ENCODE peak calls at places on chromosomes 13 and 19, in ten cellular contexts. One of them, this sample, is unnamed.

GRCh38 chr19:40954573-40954972 is 36.5 kb upstream of the CYP2B6 start:
- DNase-seq in H1: no peak
- DNase-seq in suprapubic skin: no peak
- DNase-seq in ovary: no peak
- DNase-seq in transverse colon: no peak
- DNase-seq in SK-N-SH: no peak
- DNase-seq in A549: no peak
- DNase-seq in esophagus muscularis mucosa: no peak
- DNase-seq in stomach: no peak
- DNase-seq in upper lobe of left lung: no peak
- DNase-seq in this sample: no peak

GRCh38 chr19:40347476-40348124 is 597 bp downstream of the C19orf47 start:
- DNase-seq in H1: no peak
- DNase-seq in suprapubic skin: no peak
- DNase-seq in ovary: no peak
- DNase-seq in transverse colon: no peak
- DNase-seq in SK-N-SH: no peak
- DNase-seq in A549: no peak
- DNase-seq in esophagus muscularis mucosa: no peak
- DNase-seq in stomach: no peak
- DNase-seq in upper lobe of left lung: no peak
- DNase-seq in this sample: no peak

GRCh38 chr19:53910170-53910518 is 1.1 kb downstream of the CACNG7 start:
- DNase-seq in H1: peak
- DNase-seq in suprapubic skin: no peak
- DNase-seq in ovary: no peak
- DNase-seq in transverse colon: no peak
- DNase-seq in SK-N-SH: peak
- DNase-seq in A549: no peak
- DNase-seq in esophagus muscularis mucosa: no peak
- DNase-seq in stomach: no peak
- DNase-seq in upper lobe of left lung: no peak
- DNase-seq in this sample: no peak

GRCh38 chr13:109977212-109977968 is 191.0 kb upstream of the IRS2 start:
- DNase-seq in H1: no peak
- DNase-seq in suprapubic skin: no peak
- DNase-seq in ovary: no peak
- DNase-seq in transverse colon: no peak
- DNase-seq in SK-N-SH: no peak
- DNase-seq in A549: no peak
- DNase-seq in esophagus muscularis mucosa: no peak
- DNase-seq in stomach: no peak
- DNase-seq in upper lobe of left lung: no peak
- DNase-seq in this sample: no peak

GRCh38 chr19:679418-680286 is 3.5 kb downstream of the FSTL3 start:
- DNase-seq in H1: no peak
- DNase-seq in suprapubic skin: peak
- DNase-seq in ovary: peak
- DNase-seq in transverse colon: peak
- DNase-seq in SK-N-SH: peak
- DNase-seq in A549: peak
- DNase-seq in esophagus muscularis mucosa: no peak
- DNase-seq in stomach: peak
- DNase-seq in upper lobe of left lung: peak
- DNase-seq in this sample: peak

GRCh38 chr13:48564046-48564445 is 31.2 kb upstream of the RCBTB2 start:
- DNase-seq in H1: no peak
- DNase-seq in suprapubic skin: no peak
- DNase-seq in ovary: no peak
- DNase-seq in transverse colon: no peak
- DNase-seq in SK-N-SH: peak
- DNase-seq in A549: no peak
- DNase-seq in esophagus muscularis mucosa: no peak
- DNase-seq in stomach: no peak
- DNase-seq in upper lobe of left lung: no peak
- DNase-seq in this sample: no peak

GRCh38 chr13:110388141-110388943 is 81.3 kb downstream of the COL4A2 start:
- DNase-seq in H1: no peak
- DNase-seq in suprapubic skin: no peak
- DNase-seq in ovary: peak
- DNase-seq in transverse colon: peak
- DNase-seq in SK-N-SH: peak
- DNase-seq in A549: no peak
- DNase-seq in esophagus muscularis mucosa: no peak
- DNase-seq in stomach: no peak
- DNase-seq in upper lobe of left lung: peak
- DNase-seq in this sample: no peak

GRCh38 chr13:31755803-31756212 is 16.5 kb downstream of the RXFP2 start:
- DNase-seq in H1: no peak
- DNase-seq in suprapubic skin: no peak
- DNase-seq in ovary: no peak
- DNase-seq in transverse colon: no peak
- DNase-seq in SK-N-SH: no peak
- DNase-seq in A549: no peak
- DNase-seq in esophagus muscularis mucosa: no peak
- DNase-seq in stomach: no peak
- DNase-seq in upper lobe of left lung: no peak
- DNase-seq in this sample: no peak

GRCh38 chr19:11483176-11484111 is 2.6 kb upstream of the ELAVL3 start:
- DNase-seq in H1: no peak
- DNase-seq in suprapubic skin: no peak
- DNase-seq in ovary: no peak
- DNase-seq in transverse colon: no peak
- DNase-seq in SK-N-SH: peak
- DNase-seq in A549: no peak
- DNase-seq in esophagus muscularis mucosa: no peak
- DNase-seq in stomach: no peak
- DNase-seq in upper lobe of left lung: no peak
- DNase-seq in this sample: no peak

GRCh38 chr19:11481777-11482383 is 1.0 kb upstream of the ELAVL3 start:
- DNase-seq in H1: peak
- DNase-seq in suprapubic skin: no peak
- DNase-seq in ovary: no peak
- DNase-seq in transverse colon: peak
- DNase-seq in SK-N-SH: peak
- DNase-seq in A549: peak
- DNase-seq in esophagus muscularis mucosa: no peak
- DNase-seq in stomach: peak
- DNase-seq in upper lobe of left lung: peak
- DNase-seq in this sample: peak

GRCh38 chr19:11480081-11480926 is 542 bp downstream of the ELAVL3 start:
- DNase-seq in H1: no peak
- DNase-seq in suprapubic skin: no peak
- DNase-seq in ovary: no peak
- DNase-seq in transverse colon: no peak
- DNase-seq in SK-N-SH: peak
- DNase-seq in A549: no peak
- DNase-seq in esophagus muscularis mucosa: no peak
- DNase-seq in stomach: no peak
- DNase-seq in upper lobe of left lung: no peak
- DNase-seq in this sample: no peak

GRCh38 chr19:11480927-11481776 is at the start of gene ELAVL3:
- DNase-seq in H1: peak
- DNase-seq in suprapubic skin: no peak
- DNase-seq in ovary: no peak
- DNase-seq in transverse colon: no peak
- DNase-seq in SK-N-SH: peak
- DNase-seq in A549: no peak
- DNase-seq in esophagus muscularis mucosa: no peak
- DNase-seq in stomach: no peak
- DNase-seq in upper lobe of left lung: no peak
- DNase-seq in this sample: no peak

GRCh38 chr19:11482384-11483050 is 1.7 kb upstream of the ELAVL3 start:
- DNase-seq in H1: peak
- DNase-seq in suprapubic skin: peak
- DNase-seq in ovary: peak
- DNase-seq in transverse colon: peak
- DNase-seq in SK-N-SH: peak
- DNase-seq in A549: peak
- DNase-seq in esophagus muscularis mucosa: peak
- DNase-seq in stomach: peak
- DNase-seq in upper lobe of left lung: peak
- DNase-seq in this sample: peak
- H3K27ac ChIP-seq in H1: no peak
- H3K27ac ChIP-seq in suprapubic skin: no peak
- H3K27ac ChIP-seq in ovary: no peak
- H3K27ac ChIP-seq in transverse colon: no peak
- H3K27ac ChIP-seq in SK-N-SH: no peak
- H3K27ac ChIP-seq in A549: peak
- H3K27ac ChIP-seq in esophagus muscularis mucosa: no peak
- H3K27ac ChIP-seq in stomach: no peak
- H3K27ac ChIP-seq in upper lobe of left lung: peak
- H3K27ac ChIP-seq in this sample: no peak

DNA sequence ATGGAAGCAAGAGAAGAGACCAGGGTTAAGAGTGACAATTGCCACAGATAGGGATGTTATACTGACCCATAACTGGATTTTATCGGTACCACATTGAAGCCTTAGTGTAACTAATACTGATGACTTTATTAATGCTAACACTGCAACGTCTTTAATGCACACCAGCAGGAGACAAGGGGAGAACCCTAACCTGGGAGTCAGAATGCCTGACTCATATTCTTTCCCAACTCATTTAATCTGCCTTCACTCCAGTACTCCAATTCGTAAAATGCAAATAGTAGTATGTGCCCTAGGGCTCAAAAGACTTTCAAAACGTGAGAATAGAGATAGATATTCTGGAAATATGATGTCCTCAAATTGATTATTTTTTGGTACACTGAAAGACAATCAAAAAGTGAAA is 62.4 kb downstream of the GPC6 start:
- DNase-seq in H1: no peak
- DNase-seq in suprapubic skin: no peak
- DNase-seq in ovary: no peak
- DNase-seq in transverse colon: no peak
- DNase-seq in SK-N-SH: no peak
- DNase-seq in A549: no peak
- DNase-seq in esophagus muscularis mucosa: no peak
- DNase-seq in stomach: no peak
- DNase-seq in upper lobe of left lung: no peak
- DNase-seq in this sample: no peak
- TF ChIP-seq EP300 in H1: no peak
- TF ChIP-seq EP300 in suprapubic skin: no peak
- TF ChIP-seq EP300 in ovary: no peak
- TF ChIP-seq EP300 in transverse colon: no peak
- TF ChIP-seq EP300 in SK-N-SH: no peak
- TF ChIP-seq EP300 in A549: no peak
- TF ChIP-seq EP300 in esophagus muscularis mucosa: no peak
- TF ChIP-seq EP300 in stomach: no peak
- TF ChIP-seq EP300 in upper lobe of left lung: no peak
- TF ChIP-seq EP300 in this sample: no peak

GRCh38 chr13:101726681-101727080 is 274.2 kb downstream of the ITGBL1 start:
- DNase-seq in H1: no peak
- DNase-seq in suprapubic skin: no peak
- DNase-seq in ovary: no peak
- DNase-seq in transverse colon: no peak
- DNase-seq in SK-N-SH: no peak
- DNase-seq in A549: no peak
- DNase-seq in esophagus muscularis mucosa: no peak
- DNase-seq in stomach: no peak
- DNase-seq in upper lobe of left lung: no peak
- DNase-seq in this sample: no peak

GRCh38 chr13:101727118-101727517 is 274.6 kb downstream of the ITGBL1 start:
- DNase-seq in H1: no peak
- DNase-seq in suprapubic skin: no peak
- DNase-seq in ovary: no peak
- DNase-seq in transverse colon: no peak
- DNase-seq in SK-N-SH: no peak
- DNase-seq in A549: no peak
- DNase-seq in esophagus muscularis mucosa: no peak
- DNase-seq in stomach: no peak
- DNase-seq in upper lobe of left lung: no peak
- DNase-seq in this sample: no peak

GRCh38 chr13:101730420-101731000 is 278.0 kb downstream of the ITGBL1 start:
- DNase-seq in H1: no peak
- DNase-seq in suprapubic skin: no peak
- DNase-seq in ovary: no peak
- DNase-seq in transverse colon: no peak
- DNase-seq in SK-N-SH: no peak
- DNase-seq in A549: no peak
- DNase-seq in esophagus muscularis mucosa: no peak
- DNase-seq in stomach: no peak
- DNase-seq in upper lobe of left lung: no peak
- DNase-seq in this sample: no peak

GRCh38 chr13:101728615-101729014 is 276.1 kb downstream of the ITGBL1 start:
- DNase-seq in H1: no peak
- DNase-seq in suprapubic skin: no peak
- DNase-seq in ovary: no peak
- DNase-seq in transverse colon: no peak
- DNase-seq in SK-N-SH: no peak
- DNase-seq in A549: no peak
- DNase-seq in esophagus muscularis mucosa: no peak
- DNase-seq in stomach: no peak
- DNase-seq in upper lobe of left lung: no peak
- DNase-seq in this sample: no peak

DNA sequence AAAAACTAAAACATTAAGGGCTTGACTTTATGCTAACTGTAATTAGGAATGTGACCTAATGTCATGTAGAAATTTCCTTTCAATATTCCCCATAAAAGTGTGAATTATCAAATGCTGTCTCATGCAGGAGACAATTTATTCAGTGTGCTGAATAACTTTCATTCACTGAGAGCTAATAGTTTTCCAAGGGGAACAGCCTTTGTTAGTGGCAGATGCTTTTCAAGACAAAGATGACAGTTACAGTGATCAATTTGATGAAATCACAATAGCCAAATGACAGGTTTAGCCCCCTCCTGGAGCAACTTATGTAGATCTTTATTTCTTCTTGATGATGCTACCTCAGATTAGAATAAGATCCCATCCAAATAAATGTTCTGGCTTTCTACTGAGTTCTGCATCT is 275.5 kb downstream of the ITGBL1 start:
- DNase-seq in H1: no peak
- DNase-seq in suprapubic skin: no peak
- DNase-seq in ovary: no peak
- DNase-seq in transverse colon: no peak
- DNase-seq in SK-N-SH: no peak
- DNase-seq in A549: no peak
- DNase-seq in esophagus muscularis mucosa: no peak
- DNase-seq in stomach: no peak
- DNase-seq in upper lobe of left lung: no peak
- DNase-seq in this sample: no peak
- H3K27ac ChIP-seq in H1: no peak
- H3K27ac ChIP-seq in suprapubic skin: no peak
- H3K27ac ChIP-seq in ovary: no peak
- H3K27ac ChIP-seq in transverse colon: no peak
- H3K27ac ChIP-seq in SK-N-SH: no peak
- H3K27ac ChIP-seq in A549: no peak
- H3K27ac ChIP-seq in esophagus muscularis mucosa: no peak
- H3K27ac ChIP-seq in stomach: no peak
- H3K27ac ChIP-seq in upper lobe of left lung: no peak
- H3K27ac ChIP-seq in this sample: no peak

GRCh38 chr13:36921902-36922301 is 1.9 kb upstream of the SMAD9 start:
- DNase-seq in H1: no peak
- DNase-seq in suprapubic skin: no peak
- DNase-seq in ovary: no peak
- DNase-seq in transverse colon: no peak
- DNase-seq in SK-N-SH: no peak
- DNase-seq in A549: no peak
- DNase-seq in esophagus muscularis mucosa: no peak
- DNase-seq in stomach: no peak
- DNase-seq in upper lobe of left lung: no peak
- DNase-seq in this sample: no peak

GRCh38 chr13:36918246-36919060 is 1.6 kb downstream of the SMAD9 start:
- DNase-seq in H1: no peak
- DNase-seq in suprapubic skin: no peak
- DNase-seq in ovary: no peak
- DNase-seq in transverse colon: no peak
- DNase-seq in SK-N-SH: peak
- DNase-seq in A549: no peak
- DNase-seq in esophagus muscularis mucosa: no peak
- DNase-seq in stomach: no peak
- DNase-seq in upper lobe of left lung: no peak
- DNase-seq in this sample: no peak

GRCh38 chr13:36919206-36919832 is 719 bp downstream of the SMAD9 start:
- DNase-seq in H1: peak
- DNase-seq in suprapubic skin: no peak
- DNase-seq in ovary: peak
- DNase-seq in transverse colon: peak
- DNase-seq in SK-N-SH: peak
- DNase-seq in A549: no peak
- DNase-seq in esophagus muscularis mucosa: no peak
- DNase-seq in stomach: peak
- DNase-seq in upper lobe of left lung: peak
- DNase-seq in this sample: peak

GRCh38 chr13:36920612-36921185 is 661 bp upstream of the SMAD9 start:
- DNase-seq in H1: no peak
- DNase-seq in suprapubic skin: no peak
- DNase-seq in ovary: no peak
- DNase-seq in transverse colon: no peak
- DNase-seq in SK-N-SH: no peak
- DNase-seq in A549: no peak
- DNase-seq in esophagus muscularis mucosa: no peak
- DNase-seq in stomach: no peak
- DNase-seq in upper lobe of left lung: no peak
- DNase-seq in this sample: no peak

DNA sequence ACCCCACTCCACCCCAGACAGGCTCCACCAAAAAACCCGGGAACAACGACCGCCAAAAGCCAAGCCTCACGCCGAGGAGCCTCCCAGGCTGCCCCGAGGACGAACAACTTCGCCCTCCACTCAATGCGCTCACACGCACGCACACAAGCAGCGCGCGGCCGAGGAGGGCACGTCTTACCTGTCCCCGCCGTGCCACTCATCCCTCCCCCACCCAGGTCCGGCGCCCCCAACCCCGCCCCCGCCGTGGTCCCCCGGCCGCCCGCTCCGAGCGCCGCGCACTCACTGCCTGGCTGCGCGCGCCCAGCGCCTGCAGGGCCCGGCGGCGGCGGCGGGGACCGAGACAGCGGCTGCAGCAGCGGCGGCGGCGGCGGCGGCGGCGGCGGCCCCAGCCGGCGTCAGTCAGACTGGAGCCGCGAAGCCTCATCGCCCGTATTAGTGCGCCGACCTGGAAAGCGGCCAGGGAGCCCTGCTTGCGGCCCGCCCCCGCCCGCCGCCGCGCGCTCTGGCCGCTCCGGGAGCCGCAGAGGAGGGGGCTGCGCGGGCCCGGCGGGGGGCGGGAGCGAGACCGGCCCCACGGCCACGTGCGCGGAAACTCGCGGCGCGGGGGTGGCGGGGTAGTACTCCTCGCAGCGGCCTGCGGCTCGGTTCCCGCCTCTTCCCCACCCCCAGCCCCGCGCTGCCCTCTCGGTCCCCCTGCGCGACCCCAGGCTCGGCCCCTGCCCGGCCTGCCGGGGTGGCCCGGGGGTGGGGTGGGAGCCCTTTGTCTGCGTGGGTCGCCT is at the start of gene SMAD9:
- DNase-seq in H1: peak
- DNase-seq in suprapubic skin: no peak
- DNase-seq in ovary: peak
- DNase-seq in transverse colon: peak
- DNase-seq in SK-N-SH: peak
- DNase-seq in A549: peak
- DNase-seq in esophagus muscularis mucosa: no peak
- DNase-seq in stomach: peak
- DNase-seq in upper lobe of left lung: peak
- DNase-seq in this sample: peak
- TF ChIP-seq EP300 in H1: no peak
- TF ChIP-seq EP300 in suprapubic skin: no peak
- TF ChIP-seq EP300 in ovary: no peak
- TF ChIP-seq EP300 in transverse colon: no peak
- TF ChIP-seq EP300 in SK-N-SH: no peak
- TF ChIP-seq EP300 in A549: no peak
- TF ChIP-seq EP300 in esophagus muscularis mucosa: no peak
- TF ChIP-seq EP300 in stomach: no peak
- TF ChIP-seq EP300 in upper lobe of left lung: no peak
- TF ChIP-seq EP300 in this sample: peak